ENCODE peak calls at places on chromosome 22, in four cellular contexts. One of them, this sample, is unnamed.

GRCh38 chr22:21943571-21944448 is 8.8 kb downstream of the PPM1F start:
- DNase-seq in K562: no peak
- DNase-seq in endothelial cell of umbilical vein: peak
- DNase-seq in A549: no peak
- DNase-seq in this sample: peak

GRCh38 chr22:23161574-23161973 is 16.3 kb downstream of the RAB36 start:
- DNase-seq in K562: no peak
- DNase-seq in endothelial cell of umbilical vein: no peak
- DNase-seq in A549: no peak
- DNase-seq in this sample: no peak

GRCh38 chr22:50627452-50627913 is 469 bp downstream of the ARSA start:
- DNase-seq in K562: no peak
- DNase-seq in endothelial cell of umbilical vein: no peak
- DNase-seq in A549: no peak
- DNase-seq in this sample: peak

GRCh38 chr22:41417622-41418390 is 28.8 kb downstream of the TOB2 start:
- DNase-seq in K562: no peak
- DNase-seq in endothelial cell of umbilical vein: peak
- DNase-seq in A549: no peak
- DNase-seq in this sample: no peak

GRCh38 chr22:31142285-31142684 is 2.0 kb upstream of the PLA2G3 start:
- DNase-seq in K562: no peak
- DNase-seq in endothelial cell of umbilical vein: no peak
- DNase-seq in A549: no peak
- DNase-seq in this sample: no peak

GRCh38 chr22:41831383-41831782 is 1.5 kb upstream of the SREBF2 start:
- DNase-seq in K562: no peak
- DNase-seq in endothelial cell of umbilical vein: peak
- DNase-seq in A549: no peak
- DNase-seq in this sample: peak

GRCh38 chr22:31139866-31140716 is at the start of gene PLA2G3:
- DNase-seq in K562: peak
- DNase-seq in endothelial cell of umbilical vein: peak
- DNase-seq in A549: no peak
- DNase-seq in this sample: no peak

GRCh38 chr22:32628626-32629587 is 154.3 kb downstream of the FBXO7 start:
- DNase-seq in K562: no peak
- DNase-seq in endothelial cell of umbilical vein: no peak
- DNase-seq in A549: no peak
- DNase-seq in this sample: no peak

GRCh38 chr22:47325249-47325648 is 562.8 kb downstream of the TBC1D22A start:
- DNase-seq in K562: no peak
- DNase-seq in endothelial cell of umbilical vein: no peak
- DNase-seq in A549: no peak
- DNase-seq in this sample: no peak

GRCh38 chr22:22753526-22754267 is 109.3 kb downstream of the GGTLC2 start:
- DNase-seq in K562: peak
- DNase-seq in endothelial cell of umbilical vein: peak
- DNase-seq in A549: peak
- DNase-seq in this sample: peak

GRCh38 chr22:38718414-38718813 is 12.7 kb downstream of the GTPBP1 start:
- DNase-seq in K562: no peak
- DNase-seq in endothelial cell of umbilical vein: peak
- DNase-seq in A549: peak
- DNase-seq in this sample: no peak

GRCh38 chr22:17890892-17891291 is 116.6 kb upstream of the BID start:
- DNase-seq in K562: no peak
- DNase-seq in endothelial cell of umbilical vein: no peak
- DNase-seq in A549: no peak
- DNase-seq in this sample: no peak

GRCh38 chr22:18984564-18984963 is 48.5 kb upstream of the PRODH start:
- DNase-seq in K562: no peak
- DNase-seq in endothelial cell of umbilical vein: no peak
- DNase-seq in A549: no peak
- DNase-seq in this sample: no peak

GRCh38 chr22:43169310-43170130 is 17.4 kb downstream of the TTLL12 start:
- DNase-seq in K562: no peak
- DNase-seq in endothelial cell of umbilical vein: no peak
- DNase-seq in A549: no peak
- DNase-seq in this sample: no peak

GRCh38 chr22:24938741-24939341 is 7.7 kb downstream of the LHFPL7 start:
- DNase-seq in K562: peak
- DNase-seq in endothelial cell of umbilical vein: peak
- DNase-seq in A549: peak
- DNase-seq in this sample: peak

GRCh38 chr22:47351836-47352579 is 589.6 kb downstream of the TBC1D22A start:
- DNase-seq in K562: no peak
- DNase-seq in endothelial cell of umbilical vein: no peak
- DNase-seq in A549: no peak
- DNase-seq in this sample: no peak

GRCh38 chr22:44990810-44991209 is 19.0 kb downstream of the PHF21B start:
- DNase-seq in K562: no peak
- DNase-seq in endothelial cell of umbilical vein: no peak
- DNase-seq in A549: no peak
- DNase-seq in this sample: no peak

GRCh38 chr22:44883011-44883421 is 126.8 kb downstream of the PHF21B start:
- DNase-seq in K562: no peak
- DNase-seq in endothelial cell of umbilical vein: no peak
- DNase-seq in A549: no peak
- DNase-seq in this sample: no peak

GRCh38 chr22:33568934-33569496 is 351.3 kb downstream of the LARGE1 start:
- DNase-seq in K562: no peak
- DNase-seq in endothelial cell of umbilical vein: no peak
- DNase-seq in A549: no peak
- DNase-seq in this sample: no peak

GRCh38 chr22:31611065-31611760 is 50.8 kb downstream of the PISD start:
- DNase-seq in K562: no peak
- DNase-seq in endothelial cell of umbilical vein: peak
- DNase-seq in A549: no peak
- DNase-seq in this sample: no peak

GRCh38 chr22:22939537-22940368 is 52.1 kb downstream of the IGLL5 start:
- DNase-seq in K562: no peak
- DNase-seq in endothelial cell of umbilical vein: no peak
- DNase-seq in A549: no peak
- DNase-seq in this sample: no peak

GRCh38 chr22:17576475-17576874 is 13.2 kb downstream of the SLC25A18 start:
- DNase-seq in K562: peak
- DNase-seq in endothelial cell of umbilical vein: no peak
- DNase-seq in A549: no peak
- DNase-seq in this sample: no peak

GRCh38 chr22:42296381-42296853 is 26.0 kb upstream of the TCF20 start:
- DNase-seq in K562: no peak
- DNase-seq in endothelial cell of umbilical vein: no peak
- DNase-seq in A549: no peak
- DNase-seq in this sample: no peak

GRCh38 chr22:23831781-23832180 is 7.0 kb downstream of the DERL3 start:
- DNase-seq in K562: no peak
- DNase-seq in endothelial cell of umbilical vein: no peak
- DNase-seq in A549: no peak
- DNase-seq in this sample: no peak

GRCh38 chr22:16974298-16975084 is 33.5 kb downstream of the GAB4 start:
- DNase-seq in K562: no peak
- DNase-seq in endothelial cell of umbilical vein: no peak
- DNase-seq in A549: no peak
- DNase-seq in this sample: no peak

GRCh38 chr22:24129980-24130379 is 51.3 kb upstream of the SUSD2 start:
- DNase-seq in K562: no peak
- DNase-seq in endothelial cell of umbilical vein: no peak
- DNase-seq in A549: no peak
- DNase-seq in this sample: no peak

GRCh38 chr22:34975721-34976120 is 90.2 kb upstream of the ISX start:
- DNase-seq in K562: no peak
- DNase-seq in endothelial cell of umbilical vein: no peak
- DNase-seq in A549: no peak
- DNase-seq in this sample: peak

GRCh38 chr22:24433868-24434471 is 6.6 kb downstream of the ADORA2A start:
- DNase-seq in K562: no peak
- DNase-seq in endothelial cell of umbilical vein: peak
- DNase-seq in A549: no peak
- DNase-seq in this sample: peak

GRCh38 chr22:38317995-38318715 is 922 bp upstream of the CSNK1E start:
- DNase-seq in K562: peak
- DNase-seq in endothelial cell of umbilical vein: peak
- DNase-seq in A549: peak
- DNase-seq in this sample: peak

GRCh38 chr22:27679722-27680488 is 121.7 kb downstream of the MN1 start:
- DNase-seq in K562: no peak
- DNase-seq in endothelial cell of umbilical vein: no peak
- DNase-seq in A549: no peak
- DNase-seq in this sample: no peak

GRCh38 chr22:23053912-23054530 is 16.3 kb upstream of the GNAZ start:
- DNase-seq in K562: no peak
- DNase-seq in endothelial cell of umbilical vein: no peak
- DNase-seq in A549: no peak
- DNase-seq in this sample: no peak

GRCh38 chr22:24088796-24089195 is 77.7 kb downstream of the CABIN1 start:
- DNase-seq in K562: no peak
- DNase-seq in endothelial cell of umbilical vein: no peak
- DNase-seq in A549: no peak
- DNase-seq in this sample: no peak

GRCh38 chr22:46092011-46092410 is 58.3 kb upstream of the PPARA start:
- DNase-seq in K562: no peak
- DNase-seq in endothelial cell of umbilical vein: no peak
- DNase-seq in A549: no peak
- DNase-seq in this sample: no peak
- TF ChIP-seq MAX in K562: no peak
- TF ChIP-seq MAX in endothelial cell of umbilical vein: no peak
- TF ChIP-seq MAX in A549: no peak
- TF ChIP-seq MAX in this sample: no peak

DNA sequence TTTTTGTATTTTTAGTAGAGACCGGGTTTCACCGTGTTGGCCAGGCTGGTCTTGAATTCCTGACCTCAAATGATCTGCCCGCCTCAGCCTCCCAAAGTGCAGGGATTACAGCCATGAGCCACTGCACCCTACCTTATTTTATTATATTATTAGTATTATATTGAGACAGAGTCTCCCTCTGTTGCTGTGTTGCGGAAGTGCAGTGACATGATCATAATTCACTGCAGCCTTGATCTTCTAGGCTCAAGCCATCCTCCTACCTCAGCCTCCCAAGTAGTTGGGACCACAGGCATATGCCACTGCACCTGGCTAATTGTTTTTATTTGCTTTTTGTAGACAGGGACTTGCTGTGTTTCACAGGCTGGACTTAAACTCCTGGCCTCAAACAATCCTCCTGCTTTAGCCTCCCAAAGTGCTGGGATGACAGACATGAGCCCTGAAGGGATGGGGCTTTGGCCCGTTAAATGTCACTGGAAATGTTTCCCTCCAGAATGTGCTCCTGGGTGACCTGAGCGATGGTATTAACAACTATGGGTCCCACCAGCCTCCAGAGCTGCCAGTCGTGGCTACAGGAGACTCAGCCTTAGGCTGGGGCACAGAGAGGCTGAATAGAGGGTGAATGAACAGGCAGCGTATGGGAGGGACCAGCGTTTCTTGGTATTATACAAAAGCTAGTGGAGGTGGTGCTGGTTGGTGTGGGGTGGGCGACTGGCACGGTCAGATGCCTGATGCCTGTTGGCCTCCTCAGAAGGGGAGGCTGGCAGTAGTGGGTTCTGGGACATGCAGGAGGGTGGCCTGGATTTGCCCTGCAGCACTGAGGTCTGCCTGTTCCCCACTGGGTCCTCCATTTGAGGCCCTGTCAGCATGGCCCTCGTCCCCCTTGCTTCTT is 7.3 kb downstream of the TANGO2 start:
- DNase-seq in K562: no peak
- DNase-seq in endothelial cell of umbilical vein: peak
- DNase-seq in A549: no peak
- DNase-seq in this sample: peak
- TF ChIP-seq MYC in K562: no peak
- TF ChIP-seq MYC in endothelial cell of umbilical vein: no peak
- TF ChIP-seq MYC in A549: no peak
- TF ChIP-seq MYC in this sample: no peak

GRCh38 chr22:36481393-36482168 is at the start of gene TXN2:
- DNase-seq in K562: peak
- DNase-seq in endothelial cell of umbilical vein: peak
- DNase-seq in A549: peak
- DNase-seq in this sample: peak

GRCh38 chr22:36480941-36481392 is 473 bp downstream of the TXN2 start:
- DNase-seq in K562: no peak
- DNase-seq in endothelial cell of umbilical vein: no peak
- DNase-seq in A549: no peak
- DNase-seq in this sample: no peak

DNA sequence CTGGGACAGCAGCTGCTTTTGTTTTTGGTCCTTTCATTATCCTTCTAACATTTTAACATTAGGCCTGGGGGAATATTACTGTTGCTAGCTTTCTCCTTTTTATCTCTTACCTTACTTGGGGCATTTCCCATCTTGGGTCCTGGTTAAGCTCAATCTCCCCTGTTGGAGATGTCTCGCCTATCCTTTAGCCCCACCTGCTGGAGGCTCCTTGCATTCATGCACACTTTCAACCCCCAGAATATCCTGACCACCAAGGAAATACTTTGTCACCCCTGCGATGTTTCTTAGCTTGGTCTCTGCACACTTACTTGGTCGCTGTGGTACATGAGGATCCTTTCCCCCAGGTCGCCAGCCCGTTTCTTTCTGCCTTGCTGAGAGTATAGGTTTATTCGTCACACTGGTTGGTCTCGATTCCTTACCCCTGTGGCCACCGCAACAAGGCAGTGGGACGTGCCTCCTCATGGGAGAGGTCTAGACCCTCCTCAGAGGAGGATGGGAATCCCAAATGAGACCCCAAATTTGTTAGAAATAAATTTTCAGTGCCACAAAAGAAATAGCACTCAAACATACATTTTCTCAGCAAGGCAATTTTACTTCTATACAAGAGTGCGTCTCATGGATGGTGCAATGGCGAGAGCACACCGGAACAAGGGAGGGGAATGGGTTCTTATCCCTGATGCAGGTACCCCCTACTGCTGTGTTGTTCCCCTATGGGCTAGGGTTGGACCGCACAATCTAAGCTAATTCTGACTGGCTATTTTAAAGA is 5.4 kb upstream of the TXN2 start:
- DNase-seq in K562: no peak
- DNase-seq in endothelial cell of umbilical vein: peak
- DNase-seq in A549: no peak
- DNase-seq in this sample: peak
- TF ChIP-seq POLR2A in K562: no peak
- TF ChIP-seq POLR2A in endothelial cell of umbilical vein: no peak
- TF ChIP-seq POLR2A in A549: no peak
- TF ChIP-seq POLR2A in this sample: no peak

GRCh38 chr22:26054846-26055245 is 114.4 kb upstream of the SEZ6L start:
- DNase-seq in K562: no peak
- DNase-seq in endothelial cell of umbilical vein: no peak
- DNase-seq in A549: no peak
- DNase-seq in this sample: no peak
- TF ChIP-seq MAX in K562: no peak
- TF ChIP-seq MAX in endothelial cell of umbilical vein: no peak
- TF ChIP-seq MAX in A549: no peak
- TF ChIP-seq MAX in this sample: no peak

This sample was measured in NB4.